ENCODE peak calls at places on chromosomes 5 and 9, in five cellular contexts. Q, C, Y, N and G are unnamed samples.

GRCh38 chr5:76819851-76820280 is 1.0 kb downstream of the F2RL1 start:
- DNase-seq in Q (no peak), C (peak; percentile 31), Y (no peak), N (no peak), G (no peak)

GRCh38 chr5:122999947-123000563 is 36.5 kb downstream of the PPIC start:
- DNase-seq in Q (peak; percentile 11), C (peak; percentile 59), Y (peak; percentile 48), N (no peak), G (no peak)

GRCh38 chr9:112093147-112093874 is 81.8 kb downstream of the SUSD1 start:
- DNase-seq in Q (no peak), C (no peak), Y (peak; percentile 72), N (no peak), G (no peak)

GRCh38 chr9:27291292-27291691 is 5.7 kb downstream of the EQTN start:
- DNase-seq in Q (no peak), C (no peak), Y (no peak), N (no peak), G (no peak)

GRCh38 chr5:161410640-161411039 is 135.9 kb downstream of the GABRB2 start:
- DNase-seq in Q (no peak), C (no peak), Y (peak; percentile 1), N (no peak), G (no peak)

GRCh38 chr5:178382689-178383276 is 150.2 kb upstream of the PHYKPL start:
- DNase-seq in Q (no peak), C (no peak), Y (no peak), N (no peak), G (no peak)

GRCh38 chr9:79611091-79611614 is 39.4 kb downstream of the TLE4 start:
- DNase-seq in Q (peak; percentile 12), C (no peak), Y (peak; percentile 93), N (no peak), G (no peak)

GRCh38 chr9:34375901-34376595 is 650 bp downstream of the MYORG start:
- DNase-seq in Q (no peak), C (peak; percentile 50), Y (no peak), N (no peak), G (no peak)

GRCh38 chr5:14036514-14036913 is 92.0 kb upstream of the DNAH5 start:
- DNase-seq in Q (no peak), C (no peak), Y (no peak), N (no peak), G (no peak)

GRCh38 chr9:87556039-87556438 is 58.4 kb downstream of the DAPK1 start:
- DNase-seq in Q (no peak), C (no peak), Y (no peak), N (no peak), G (no peak)

GRCh38 chr9:14383296-14383695 is 69.4 kb upstream of the NFIB start:
- DNase-seq in Q (peak; percentile 21), C (no peak), Y (peak; percentile 29), N (no peak), G (no peak)

GRCh38 chr5:139403418-139403786 is 487 bp downstream of the SPATA24 start:
- DNase-seq in Q (no peak), C (no peak), Y (no peak), N (no peak), G (no peak)

GRCh38 chr9:111965566-111966019 is 69.0 kb downstream of the UGCG start:
- DNase-seq in Q (no peak), C (no peak), Y (no peak), N (no peak), G (no peak)

GRCh38 chr5:121850272-121850671 is 1.4 kb upstream of the FTMT start:
- DNase-seq in Q (no peak), C (no peak), Y (no peak), N (no peak), G (no peak)

GRCh38 chr9:137688725-137689124 is 69.9 kb downstream of the EHMT1 start:
- DNase-seq in Q (no peak), C (no peak), Y (no peak), N (no peak), G (no peak)

GRCh38 chr9:134618163-134618822 is 23.3 kb upstream of the COL5A1 start:
- DNase-seq in Q (no peak), C (no peak), Y (no peak), N (peak; percentile 20), G (peak; percentile 24)

GRCh38 chr5:134423376-134423775 is 11.7 kb upstream of the CDKN2AIPNL start:
- DNase-seq in Q (no peak), C (no peak), Y (no peak), N (no peak), G (no peak)

GRCh38 chr5:60340965-60341471 is 358.9 kb downstream of the DEPDC1B start:
- DNase-seq in Q (no peak), C (no peak), Y (no peak), N (no peak), G (no peak)

GRCh38 chr5:34660444-34660843 is 4.3 kb downstream of the RAI14 start:
- DNase-seq in Q (no peak), C (no peak), Y (peak; percentile 45), N (no peak), G (no peak)

GRCh38 chr5:114726126-114726525 is 364.3 kb downstream of the KCNN2 start:
- DNase-seq in Q (no peak), C (no peak), Y (no peak), N (no peak), G (no peak)